ENCODE peak calls at places on chromosome 17, in ten cellular contexts. One of them, this sample, is unnamed.

GRCh38 chr17:77644981-77645380 is 313.5 kb upstream of the TNRC6C start:
- DNase-seq in fibroblast of lung: no peak
- DNase-seq in OCI-LY7: no peak
- DNase-seq in epithelial cell of esophagus: no peak
- DNase-seq in Peyer's patch: peak
- DNase-seq in hepatocyte: no peak
- DNase-seq in PC-3: no peak
- DNase-seq in Calu3: no peak
- DNase-seq in heart left ventricle: no peak
- DNase-seq in upper lobe of left lung: no peak
- DNase-seq in this sample: no peak

GRCh38 chr17:19538095-19539039 is 4.7 kb downstream of the SLC47A1 start:
- DNase-seq in Peyer's patch: no peak
- DNase-seq in upper lobe of left lung: peak
- DNase-seq in OCI-LY7: peak
- DNase-seq in hepatocyte: peak
- DNase-seq in heart left ventricle: peak
- DNase-seq in epithelial cell of esophagus: no peak
- DNase-seq in fibroblast of lung: no peak
- DNase-seq in PC-3: no peak
- DNase-seq in Calu3: no peak
- DNase-seq in this sample: no peak

GRCh38 chr17:42680331-42680808 is 1.3 kb downstream of the CCR10 start:
- DNase-seq in OCI-LY7: peak
- DNase-seq in epithelial cell of esophagus: no peak
- DNase-seq in fibroblast of lung: peak
- DNase-seq in Peyer's patch: no peak
- DNase-seq in PC-3: no peak
- DNase-seq in Calu3: no peak
- DNase-seq in hepatocyte: no peak
- DNase-seq in upper lobe of left lung: no peak
- DNase-seq in heart left ventricle: peak
- DNase-seq in this sample: peak

GRCh38 chr17:6753006-6753445 is 2.8 kb upstream of the XAF1 start:
- DNase-seq in Peyer's patch: peak
- DNase-seq in heart left ventricle: peak
- DNase-seq in upper lobe of left lung: peak
- DNase-seq in hepatocyte: peak
- DNase-seq in epithelial cell of esophagus: peak
- DNase-seq in fibroblast of lung: peak
- DNase-seq in OCI-LY7: peak
- DNase-seq in PC-3: peak
- DNase-seq in Calu3: no peak
- DNase-seq in this sample: peak

GRCh38 chr17:72931163-72931562 is 161.3 kb downstream of the SLC39A11 start:
- DNase-seq in heart left ventricle: no peak
- DNase-seq in upper lobe of left lung: no peak
- DNase-seq in hepatocyte: no peak
- DNase-seq in fibroblast of lung: no peak
- DNase-seq in Peyer's patch: no peak
- DNase-seq in PC-3: no peak
- DNase-seq in OCI-LY7: peak
- DNase-seq in epithelial cell of esophagus: no peak
- DNase-seq in Calu3: no peak
- DNase-seq in this sample: no peak

GRCh38 chr17:73492802-73493139 is 151.5 kb downstream of the SDK2 start:
- DNase-seq in epithelial cell of esophagus: no peak
- DNase-seq in PC-3: no peak
- DNase-seq in OCI-LY7: no peak
- DNase-seq in heart left ventricle: no peak
- DNase-seq in Calu3: no peak
- DNase-seq in fibroblast of lung: no peak
- DNase-seq in hepatocyte: no peak
- DNase-seq in upper lobe of left lung: no peak
- DNase-seq in Peyer's patch: no peak
- DNase-seq in this sample: no peak

GRCh38 chr17:29237476-29238132 is 9.1 kb upstream of the CRYBA1 start:
- DNase-seq in PC-3: no peak
- DNase-seq in Peyer's patch: no peak
- DNase-seq in epithelial cell of esophagus: peak
- DNase-seq in OCI-LY7: no peak
- DNase-seq in fibroblast of lung: peak
- DNase-seq in heart left ventricle: no peak
- DNase-seq in hepatocyte: no peak
- DNase-seq in upper lobe of left lung: no peak
- DNase-seq in Calu3: no peak
- DNase-seq in this sample: peak

GRCh38 chr17:1634841-1635650 is 6.4 kb upstream of the SLC43A2 start:
- DNase-seq in OCI-LY7: no peak
- DNase-seq in fibroblast of lung: no peak
- DNase-seq in epithelial cell of esophagus: no peak
- DNase-seq in upper lobe of left lung: no peak
- DNase-seq in PC-3: no peak
- DNase-seq in Calu3: no peak
- DNase-seq in heart left ventricle: no peak
- DNase-seq in Peyer's patch: no peak
- DNase-seq in hepatocyte: no peak
- DNase-seq in this sample: no peak

GRCh38 chr17:58191259-58191896 is 1.1 kb upstream of the EPX start:
- DNase-seq in Calu3: no peak
- DNase-seq in heart left ventricle: no peak
- DNase-seq in Peyer's patch: no peak
- DNase-seq in epithelial cell of esophagus: peak
- DNase-seq in fibroblast of lung: no peak
- DNase-seq in upper lobe of left lung: no peak
- DNase-seq in PC-3: no peak
- DNase-seq in hepatocyte: no peak
- DNase-seq in OCI-LY7: no peak
- DNase-seq in this sample: no peak

GRCh38 chr17:41615454-41615853 is 2.9 kb upstream of the KRT16 start:
- DNase-seq in OCI-LY7: no peak
- DNase-seq in PC-3: peak
- DNase-seq in heart left ventricle: no peak
- DNase-seq in epithelial cell of esophagus: peak
- DNase-seq in hepatocyte: peak
- DNase-seq in Peyer's patch: no peak
- DNase-seq in upper lobe of left lung: no peak
- DNase-seq in fibroblast of lung: peak
- DNase-seq in Calu3: peak
- DNase-seq in this sample: peak

GRCh38 chr17:3448059-3448630 is 14.5 kb upstream of the OR1E2 start:
- DNase-seq in OCI-LY7: peak
- DNase-seq in fibroblast of lung: no peak
- DNase-seq in heart left ventricle: no peak
- DNase-seq in upper lobe of left lung: no peak
- DNase-seq in Calu3: no peak
- DNase-seq in Peyer's patch: no peak
- DNase-seq in PC-3: no peak
- DNase-seq in hepatocyte: no peak
- DNase-seq in epithelial cell of esophagus: no peak
- DNase-seq in this sample: no peak

GRCh38 chr17:3447625-3448024 is 14.0 kb upstream of the OR1E2 start:
- DNase-seq in epithelial cell of esophagus: peak
- DNase-seq in heart left ventricle: no peak
- DNase-seq in Calu3: no peak
- DNase-seq in hepatocyte: peak
- DNase-seq in PC-3: peak
- DNase-seq in Peyer's patch: no peak
- DNase-seq in upper lobe of left lung: no peak
- DNase-seq in OCI-LY7: peak
- DNase-seq in fibroblast of lung: no peak
- DNase-seq in this sample: no peak
- TF ChIP-seq CTCF in epithelial cell of esophagus: peak
- TF ChIP-seq CTCF in heart left ventricle: no peak
- TF ChIP-seq CTCF in Calu3: no peak
- TF ChIP-seq CTCF in hepatocyte: no peak
- TF ChIP-seq CTCF in PC-3: peak
- TF ChIP-seq CTCF in Peyer's patch: no peak
- TF ChIP-seq CTCF in upper lobe of left lung: no peak
- TF ChIP-seq CTCF in OCI-LY7: peak
- TF ChIP-seq CTCF in fibroblast of lung: no peak
- TF ChIP-seq CTCF in this sample: no peak

GRCh38 chr17:21377821-21378396 is 1.8 kb downstream of the KCNJ12 start:
- DNase-seq in OCI-LY7: no peak
- DNase-seq in PC-3: no peak
- DNase-seq in Peyer's patch: no peak
- DNase-seq in Calu3: no peak
- DNase-seq in heart left ventricle: no peak
- DNase-seq in hepatocyte: no peak
- DNase-seq in epithelial cell of esophagus: no peak
- DNase-seq in fibroblast of lung: no peak
- DNase-seq in upper lobe of left lung: no peak
- DNase-seq in this sample: no peak
- TF ChIP-seq CTCF in OCI-LY7: no peak
- TF ChIP-seq CTCF in PC-3: no peak
- TF ChIP-seq CTCF in Peyer's patch: no peak
- TF ChIP-seq CTCF in Calu3: no peak
- TF ChIP-seq CTCF in heart left ventricle: no peak
- TF ChIP-seq CTCF in hepatocyte: peak
- TF ChIP-seq CTCF in epithelial cell of esophagus: no peak
- TF ChIP-seq CTCF in fibroblast of lung: no peak
- TF ChIP-seq CTCF in upper lobe of left lung: no peak
- TF ChIP-seq CTCF in this sample: no peak

GRCh38 chr17:61411114-61411943 is 11.7 kb downstream of the TBX2 start:
- DNase-seq in Peyer's patch: peak
- DNase-seq in hepatocyte: peak
- DNase-seq in upper lobe of left lung: no peak
- DNase-seq in heart left ventricle: peak
- DNase-seq in fibroblast of lung: peak
- DNase-seq in PC-3: peak
- DNase-seq in OCI-LY7: peak
- DNase-seq in epithelial cell of esophagus: peak
- DNase-seq in Calu3: peak
- DNase-seq in this sample: peak
- TF ChIP-seq CTCF in Peyer's patch: no peak
- TF ChIP-seq CTCF in hepatocyte: peak
- TF ChIP-seq CTCF in upper lobe of left lung: no peak
- TF ChIP-seq CTCF in heart left ventricle: peak
- TF ChIP-seq CTCF in fibroblast of lung: peak
- TF ChIP-seq CTCF in PC-3: peak
- TF ChIP-seq CTCF in OCI-LY7: no peak
- TF ChIP-seq CTCF in epithelial cell of esophagus: no peak
- TF ChIP-seq CTCF in Calu3: peak
- TF ChIP-seq CTCF in this sample: peak

GRCh38 chr17:80423536-80424225 is 8.7 kb downstream of the ENDOV start:
- DNase-seq in fibroblast of lung: no peak
- DNase-seq in hepatocyte: no peak
- DNase-seq in upper lobe of left lung: no peak
- DNase-seq in OCI-LY7: no peak
- DNase-seq in heart left ventricle: no peak
- DNase-seq in Peyer's patch: no peak
- DNase-seq in PC-3: no peak
- DNase-seq in epithelial cell of esophagus: no peak
- DNase-seq in Calu3: no peak
- DNase-seq in this sample: no peak
- TF ChIP-seq CTCF in fibroblast of lung: no peak
- TF ChIP-seq CTCF in hepatocyte: no peak
- TF ChIP-seq CTCF in upper lobe of left lung: no peak
- TF ChIP-seq CTCF in OCI-LY7: no peak
- TF ChIP-seq CTCF in heart left ventricle: no peak
- TF ChIP-seq CTCF in Peyer's patch: no peak
- TF ChIP-seq CTCF in PC-3: no peak
- TF ChIP-seq CTCF in epithelial cell of esophagus: no peak
- TF ChIP-seq CTCF in Calu3: no peak
- TF ChIP-seq CTCF in this sample: no peak

GRCh38 chr17:48047741-48048320 is 328 bp upstream of the NFE2L1 start:
- DNase-seq in upper lobe of left lung: peak
- DNase-seq in PC-3: peak
- DNase-seq in epithelial cell of esophagus: peak
- DNase-seq in fibroblast of lung: peak
- DNase-seq in Peyer's patch: peak
- DNase-seq in heart left ventricle: peak
- DNase-seq in hepatocyte: peak
- DNase-seq in Calu3: peak
- DNase-seq in OCI-LY7: peak
- DNase-seq in this sample: peak
- TF ChIP-seq CTCF in upper lobe of left lung: no peak
- TF ChIP-seq CTCF in PC-3: no peak
- TF ChIP-seq CTCF in epithelial cell of esophagus: no peak
- TF ChIP-seq CTCF in fibroblast of lung: no peak
- TF ChIP-seq CTCF in Peyer's patch: no peak
- TF ChIP-seq CTCF in heart left ventricle: no peak
- TF ChIP-seq CTCF in hepatocyte: no peak
- TF ChIP-seq CTCF in Calu3: no peak
- TF ChIP-seq CTCF in OCI-LY7: no peak
- TF ChIP-seq CTCF in this sample: no peak

GRCh38 chr17:8887834-8888703 is 20.6 kb upstream of the PIK3R6 start:
- DNase-seq in heart left ventricle: peak
- DNase-seq in Calu3: no peak
- DNase-seq in PC-3: peak
- DNase-seq in epithelial cell of esophagus: no peak
- DNase-seq in hepatocyte: peak
- DNase-seq in OCI-LY7: no peak
- DNase-seq in upper lobe of left lung: no peak
- DNase-seq in fibroblast of lung: peak
- DNase-seq in Peyer's patch: no peak
- DNase-seq in this sample: peak
- TF ChIP-seq CTCF in heart left ventricle: peak
- TF ChIP-seq CTCF in Calu3: no peak
- TF ChIP-seq CTCF in PC-3: peak
- TF ChIP-seq CTCF in epithelial cell of esophagus: no peak
- TF ChIP-seq CTCF in hepatocyte: peak
- TF ChIP-seq CTCF in OCI-LY7: no peak
- TF ChIP-seq CTCF in upper lobe of left lung: no peak
- TF ChIP-seq CTCF in fibroblast of lung: peak
- TF ChIP-seq CTCF in Peyer's patch: peak
- TF ChIP-seq CTCF in this sample: peak

DNA sequence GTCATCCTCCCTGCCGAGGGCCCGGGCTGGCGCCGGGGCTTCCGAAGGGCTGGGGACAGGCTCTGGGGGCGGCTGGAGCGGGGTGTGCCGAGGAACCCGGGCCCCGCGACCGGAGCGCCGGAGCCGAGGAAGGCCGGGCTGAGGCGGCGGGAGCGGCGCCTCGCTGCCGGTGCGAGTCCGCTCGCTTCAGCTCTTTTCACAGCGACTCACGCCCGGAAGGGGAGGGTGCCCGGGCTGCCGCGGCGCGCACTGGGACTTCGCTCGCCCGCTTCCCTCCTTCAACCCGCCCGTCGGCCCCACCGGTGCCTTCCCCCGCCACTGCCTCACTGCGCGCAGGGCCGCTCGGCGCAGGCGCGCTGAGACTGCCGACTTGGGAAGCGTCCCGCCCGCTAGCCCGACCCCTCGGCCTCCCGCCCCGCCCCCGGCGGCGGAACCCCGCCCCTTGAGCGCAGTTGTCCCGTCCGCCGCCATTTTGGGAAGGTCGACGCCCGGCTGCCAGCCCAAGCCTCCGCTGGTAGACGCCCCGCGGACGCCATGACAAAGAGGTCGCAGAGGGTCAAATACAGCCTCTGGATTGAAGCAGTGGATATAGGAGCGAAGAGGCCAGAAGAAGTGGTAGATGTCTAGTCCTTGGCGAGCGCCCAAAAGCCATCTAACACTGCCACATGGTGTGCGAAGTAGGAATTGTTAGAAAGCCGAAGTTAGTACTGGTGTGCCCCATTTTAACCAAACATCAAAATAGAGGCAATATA is at the start of gene UBE2G1:
- DNase-seq in OCI-LY7: peak
- DNase-seq in upper lobe of left lung: peak
- DNase-seq in epithelial cell of esophagus: peak
- DNase-seq in heart left ventricle: peak
- DNase-seq in Calu3: peak
- DNase-seq in Peyer's patch: peak
- DNase-seq in hepatocyte: peak
- DNase-seq in fibroblast of lung: peak
- DNase-seq in PC-3: peak
- DNase-seq in this sample: peak
- TF ChIP-seq CTCF in OCI-LY7: peak
- TF ChIP-seq CTCF in upper lobe of left lung: no peak
- TF ChIP-seq CTCF in epithelial cell of esophagus: peak
- TF ChIP-seq CTCF in heart left ventricle: peak
- TF ChIP-seq CTCF in Calu3: no peak
- TF ChIP-seq CTCF in Peyer's patch: peak
- TF ChIP-seq CTCF in hepatocyte: peak
- TF ChIP-seq CTCF in fibroblast of lung: no peak
- TF ChIP-seq CTCF in PC-3: peak
- TF ChIP-seq CTCF in this sample: peak